ENCODE peak calls at places on chromosomes 11 and 22, in ten cellular contexts. T, I, R, L, C, U, O, A, N and W are unnamed samples. For H3K4me1, the result is how much of the 10 kb centered on the place peaks cover.

GRCh38 chr11:2247496-2247895 is 22.9 kb downstream of the ASCL2 start:
- DNase-seq in C (no peak), A (no peak), N (no peak), I (no peak), T (no peak), R (no peak), L (no peak), U (no peak), O (no peak), W (no peak)

GRCh38 chr11:121366970-121367369 is 74.4 kb downstream of the SC5D start:
- DNase-seq in O (no peak), U (no peak), N (no peak), A (no peak), I (no peak), R (no peak), L (no peak), C (no peak), T (no peak), W (no peak)

GRCh38 chr22:48556751-48557150 is 1270.9 kb downstream of the BRD1 start:
- DNase-seq in A (no peak), T (no peak), L (no peak), R (no peak), U (no peak), O (no peak), C (no peak), N (no peak), I (no peak), W (no peak)

GRCh38 chr11:17846852-17847453 is 112.4 kb downstream of the KCNC1 start:
- DNase-seq in T (no peak), N (no peak), I (no peak), A (no peak), U (peak), O (no peak), C (no peak), L (no peak), R (peak), W (peak)

GRCh38 chr11:60165538-60165937 is 17.3 kb downstream of the MS4A6A start:
- DNase-seq in A (no peak), T (no peak), I (no peak), U (no peak), N (no peak), C (no peak), R (no peak), L (no peak), O (no peak), W (no peak)

GRCh38 chr11:76856111-76856510 is 4.6 kb upstream of the ACER3 start:
- DNase-seq in I (no peak), O (no peak), R (no peak), A (no peak), N (no peak), C (no peak), U (no peak), T (no peak), L (no peak), W (no peak)

GRCh38 chr11:44927174-44927661 is 23.5 kb downstream of the TP53I11 start:
- DNase-seq in C (peak), A (peak), L (peak), U (no peak), N (peak), T (no peak), O (peak), R (peak), I (peak), W (peak)

GRCh38 chr11:6307879-6308278 is 12.4 kb downstream of the CAVIN3 start:
- DNase-seq in C (no peak), N (no peak), A (no peak), R (peak), T (no peak), U (peak), O (no peak), I (no peak), L (no peak), W (peak)

GRCh38 chr11:111417011-111417765 is 38.1 kb upstream of the POU2AF1 start:
- DNase-seq in T (no peak), L (no peak), N (no peak), I (no peak), U (no peak), R (peak), A (peak), C (no peak), O (no peak), W (no peak)

GRCh38 chr11:57543601-57544000 is 6.2 kb downstream of the SMTNL1 start:
- DNase-seq in A (no peak), T (no peak), O (no peak), L (no peak), N (peak), R (no peak), I (no peak), U (no peak), C (no peak), W (no peak)

GRCh38 chr11:2523821-2524391 is 79.1 kb downstream of the KCNQ1 start:
- DNase-seq in A (peak), R (no peak), L (no peak), U (no peak), C (no peak), T (no peak), N (no peak), O (peak), I (no peak), W (peak)

GRCh38 chr11:27625347-27625912 is 74.8 kb downstream of the BDNF start:
- DNase-seq in C (no peak), R (no peak), O (no peak), A (no peak), L (no peak), N (no peak), I (no peak), U (no peak), T (no peak), W (peak)

GRCh38 chr11:61774441-61774840 is 18.0 kb downstream of the TMEM258 start:
- DNase-seq in C (no peak), I (no peak), R (no peak), U (no peak), T (no peak), N (no peak), A (no peak), L (no peak), O (no peak), W (peak)

GRCh38 chr22:49663311-49663711 is 164.4 kb downstream of the BRD1 start:
- DNase-seq in O (peak), I (no peak), U (no peak), R (no peak), C (no peak), L (no peak), T (no peak), A (peak), N (no peak), W (peak)

GRCh38 chr22:43777204-43777671 is 34.9 kb downstream of the EFCAB6 start:
- DNase-seq in L (no peak), N (peak), R (peak), A (no peak), I (no peak), T (no peak), O (no peak), U (peak), C (no peak), W (peak)

GRCh38 chr11:11813288-11813962 is 28.3 kb upstream of the USP47 start:
- DNase-seq in A (no peak), T (no peak), L (peak), U (peak), R (peak), C (peak), N (peak), O (no peak), I (no peak), W (peak)

GRCh38 chr11:12840871-12841516 is 166.8 kb downstream of the TEAD1 start:
- DNase-seq in O (no peak), I (no peak), R (peak), L (no peak), A (peak), N (no peak), T (no peak), C (no peak), U (no peak), W (peak)

GRCh38 chr11:104093426-104094280 is 57.2 kb downstream of the DDI1 start:
- DNase-seq in I (no peak), A (no peak), R (peak), U (no peak), O (no peak), C (no peak), L (no peak), T (no peak), N (no peak), W (no peak)

GRCh38 chr11:26992031-26992541 is 1.8 kb upstream of the FIBIN start:
- DNase-seq in I (no peak), T (no peak), O (no peak), N (no peak), C (no peak), L (no peak), U (peak), R (peak), A (no peak), W (peak)

GRCh38 chr11:117843666-117844484 is 19.3 kb upstream of the FXYD2 start:
- DNase-seq in T (no peak), I (peak), O (peak), C (peak), N (peak), L (peak), U (peak), A (peak), R (peak), W (peak)

GRCh38 chr11:67119577-67120391 is 721 bp downstream of the KDM2A start:
- DNase-seq in R (no peak), L (peak), I (peak), A (peak), T (no peak), N (peak), U (peak), C (no peak), O (no peak), W (peak)

GRCh38 chr11:68276864-68277263 is 5.1 kb upstream of the C11orf24 start:
- DNase-seq in T (no peak), R (no peak), I (no peak), A (no peak), L (no peak), U (no peak), C (no peak), N (no peak), O (no peak), W (no peak)

GRCh38 chr11:85666687-85667086 is 1.8 kb upstream of the CREBZF start:
- DNase-seq in A (no peak), T (no peak), I (no peak), U (no peak), O (no peak), C (no peak), L (no peak), N (no peak), R (no peak), W (no peak)

GRCh38 chr11:129202646-129203045 is 10.5 kb upstream of the ARHGAP32 start:
- DNase-seq in A (no peak), I (no peak), L (no peak), O (no peak), C (no peak), T (no peak), U (no peak), N (no peak), R (no peak), W (no peak)

GRCh38 chr11:119374632-119375394 is 6.7 kb downstream of the USP2 start:
- DNase-seq in O (no peak), C (no peak), I (no peak), N (no peak), U (no peak), R (no peak), T (no peak), L (no peak), A (peak), W (peak)

GRCh38 chr11:15725246-15725645 is 610.5 kb downstream of the INSC start:
- DNase-seq in A (no peak), C (no peak), O (no peak), T (no peak), I (no peak), R (no peak), U (no peak), N (no peak), L (no peak), W (no peak)

GRCh38 chr11:121522043-121522941 is 69.5 kb upstream of the SORL1-AS1 start:
- DNase-seq in N (no peak), U (peak), L (no peak), R (no peak), O (no peak), T (no peak), I (no peak), A (no peak), C (no peak), W (no peak)

GRCh38 chr11:86497836-86498235 is 123.1 kb downstream of the CCDC81 start:
- DNase-seq in A (no peak), R (no peak), U (no peak), C (no peak), O (no peak), T (no peak), I (no peak), N (no peak), L (no peak), W (no peak)

GRCh38 chr11:107508201-107508857 is 50.7 kb upstream of the CWF19L2 start:
- DNase-seq in O (no peak), N (no peak), I (no peak), R (no peak), L (no peak), C (no peak), U (no peak), A (no peak), T (no peak), W (no peak)

GRCh38 chr11:46353706-46354105 is 6.4 kb downstream of the DGKZ start:
- DNase-seq in A (no peak), C (no peak), T (no peak), U (no peak), N (no peak), O (no peak), R (peak), L (no peak), I (no peak), W (no peak)

GRCh38 chr11:1928038-1928890 is 8.8 kb downstream of the TNNT3 start:
- DNase-seq in L (no peak), I (no peak), O (peak), R (no peak), N (no peak), U (no peak), T (no peak), A (no peak), C (no peak), W (peak)

GRCh38 chr11:67674442-67674871 is at the start of gene ALDH3B2:
- DNase-seq in O (no peak), C (peak), N (peak), T (no peak), A (peak), I (peak), U (peak), L (no peak), R (no peak), W (peak)

GRCh38 chr11:66326261-66327111 is 9.6 kb upstream of the CD248 start:
- DNase-seq in R (no peak), T (no peak), U (no peak), A (no peak), O (peak), N (peak), I (no peak), C (no peak), L (no peak), W (peak)

GRCh38 chr11:31959711-31960110 is 131.2 kb upstream of the RCN1 start:
- DNase-seq in R (peak), I (no peak), N (no peak), T (no peak), C (no peak), L (no peak), U (peak), O (no peak), A (no peak), W (no peak)

GRCh38 chr22:19918332-19919106 is 23.1 kb upstream of the COMT start:
- DNase-seq in N (no peak), O (no peak), R (no peak), T (no peak), A (no peak), L (no peak), U (no peak), I (no peak), C (no peak), W (peak)

GRCh38 chr11:1825785-1826451 is 8.9 kb upstream of the SYT8 start:
- DNase-seq in C (no peak), R (no peak), T (no peak), A (peak), I (no peak), U (no peak), N (no peak), O (no peak), L (no peak), W (peak)

GRCh38 chr22:19533049-19533626 is 8.9 kb upstream of the CLDN5 start:
- DNase-seq in O (no peak), I (no peak), C (no peak), U (no peak), R (no peak), T (no peak), L (no peak), N (no peak), A (peak), W (no peak)

GRCh38 chr11:110621826-110622225 is 90.4 kb downstream of the ARHGAP20 start:
- DNase-seq in I (no peak), C (no peak), L (no peak), T (no peak), R (peak), N (no peak), U (no peak), A (no peak), O (no peak), W (no peak)

GRCh38 chr11:19962795-19963163 is 197.5 kb downstream of the DBX1 start:
- DNase-seq in N (no peak), R (peak), T (no peak), I (no peak), C (no peak), O (no peak), U (peak), L (no peak), A (no peak), W (peak)
- H3K4me1 ChIP-seq in N (under half), R (under half), T (under half), I (under half), C (under half), O (under half), U (under half), L (under half), A (under half), W (under half)

DNA sequence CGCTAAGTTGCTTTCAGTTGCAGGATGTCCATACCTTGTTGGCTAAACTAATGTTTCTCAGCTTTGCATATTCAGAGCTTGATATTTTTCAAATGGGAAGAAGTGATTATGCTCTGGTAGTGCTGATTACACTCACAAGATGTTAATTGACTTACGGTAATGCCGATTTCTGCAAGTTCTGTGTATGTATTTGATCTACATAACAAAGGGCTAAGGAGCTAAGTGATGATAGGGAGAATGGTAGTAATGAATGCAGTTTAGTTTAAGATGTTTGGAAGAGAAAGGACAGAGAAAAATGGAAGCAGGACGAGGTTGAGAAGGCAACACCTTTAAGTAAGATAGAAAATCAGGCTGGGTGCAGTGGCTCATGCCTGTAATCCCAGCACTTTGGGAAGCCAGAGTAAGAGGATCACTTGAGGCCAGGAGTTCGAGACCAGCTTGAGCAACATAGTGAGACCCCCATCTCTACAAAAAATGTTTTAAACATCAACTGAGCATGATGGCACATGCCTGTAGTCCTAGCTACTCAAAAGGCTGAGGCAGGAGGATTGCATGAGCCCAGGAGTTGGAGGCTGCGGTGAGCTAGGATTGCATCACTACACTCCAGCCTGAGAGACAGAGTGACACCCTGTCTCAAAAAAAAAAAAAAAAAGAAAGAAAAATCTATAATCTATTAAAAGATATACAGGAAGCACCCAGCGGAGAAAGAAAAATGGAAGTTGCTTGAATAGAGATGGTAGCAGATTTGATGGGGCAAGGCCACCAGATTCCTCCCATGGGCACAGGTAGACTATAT is 61.6 kb downstream of the FAM83F start:
- DNase-seq in A (no peak), R (no peak), O (no peak), N (no peak), C (no peak), I (no peak), T (no peak), L (no peak), U (no peak), W (no peak)
- H3K4me1 ChIP-seq in A (under half), R (under half), O (under half), N (under half), C (under half), I (under half), T (under half), L (under half), U (under half), W (under half)

GRCh38 chr11:64096835-64097234 is 61.1 kb downstream of the FLRT1 start:
- DNase-seq in N (no peak), L (no peak), U (no peak), R (no peak), I (no peak), A (no peak), O (no peak), C (peak), T (no peak), W (no peak)
- H3K4me1 ChIP-seq in N (under half), L (under half), U (under half), R (under half), I (under half), A (under half), O (under half), C (under half), T (under half), W (under half)

DNA sequence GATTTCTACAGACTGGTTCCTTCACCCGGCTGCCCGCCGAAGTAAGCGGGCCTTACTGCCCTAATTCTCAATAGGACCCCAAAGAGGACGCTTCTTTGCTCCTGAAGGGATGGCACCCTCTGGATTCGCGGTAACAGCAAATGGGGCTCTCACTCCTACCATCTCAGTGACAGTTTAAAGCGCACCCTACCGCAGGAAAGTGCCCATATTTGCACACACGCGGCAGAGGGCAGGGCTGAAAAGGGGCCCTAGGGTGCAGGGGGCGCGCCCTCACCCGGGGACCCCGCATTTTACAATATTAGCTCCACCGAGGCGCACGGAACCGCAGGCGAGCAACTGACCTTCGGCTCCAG is 974 bp upstream of the UPB1 start:
- DNase-seq in L (no peak), C (no peak), R (no peak), O (no peak), U (no peak), A (peak), T (no peak), I (no peak), N (no peak), W (no peak)
- H3K4me1 ChIP-seq in L (under half), C (under half), R (under half), O (under half), U (under half), A (under half), T (under half), I (under half), N (under half), W (under half)

GRCh38 chr11:114156766-114157165 is 97.3 kb downstream of the ZBTB16 start:
- DNase-seq in T (no peak), R (no peak), C (no peak), O (no peak), I (no peak), U (no peak), L (no peak), A (no peak), N (no peak), W (peak)

GRCh38 chr11:114158886-114159285 is 99.4 kb downstream of the ZBTB16 start:
- DNase-seq in U (no peak), C (no peak), T (no peak), N (no peak), I (no peak), L (no peak), A (no peak), R (peak), O (no peak), W (no peak)

GRCh38 chr11:114156131-114156581 is 96.6 kb downstream of the ZBTB16 start:
- DNase-seq in O (no peak), A (no peak), T (no peak), I (no peak), R (no peak), U (no peak), N (no peak), C (no peak), L (no peak), W (peak)

GRCh38 chr11:114159320-114159719 is 99.8 kb downstream of the ZBTB16 start:
- DNase-seq in L (no peak), T (no peak), I (no peak), N (no peak), R (no peak), U (peak), C (no peak), O (no peak), A (no peak), W (peak)

DNA sequence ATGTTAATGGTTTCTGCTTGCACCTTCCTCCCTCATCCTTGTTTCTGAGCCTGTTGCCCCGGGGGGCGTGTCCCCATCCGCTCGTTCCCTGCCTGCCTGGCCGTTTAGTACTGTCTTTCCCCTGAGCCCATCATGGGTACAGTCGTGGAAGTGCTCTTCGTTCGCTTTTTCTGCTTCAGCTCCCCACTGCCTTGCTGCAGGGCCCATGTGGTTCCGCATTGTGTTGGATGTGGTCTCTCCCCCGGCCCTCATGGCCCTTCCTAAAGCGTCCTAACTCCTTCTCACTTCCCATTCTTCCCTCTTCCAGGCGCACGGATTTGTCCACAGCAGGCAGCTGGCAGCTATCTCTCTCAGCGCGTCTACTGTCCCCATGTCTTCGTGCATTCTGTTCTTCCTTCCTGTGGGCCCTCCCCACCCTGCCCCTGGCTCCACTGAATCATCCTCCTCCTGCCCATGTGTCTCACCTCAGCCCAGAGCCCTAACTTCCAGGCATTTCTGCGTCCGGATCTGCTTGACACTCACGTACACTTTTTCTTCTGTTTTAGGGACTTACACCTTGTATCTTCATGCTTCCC is 98.1 kb downstream of the ZBTB16 start:
- DNase-seq in A (no peak), L (no peak), R (no peak), N (no peak), T (no peak), O (no peak), C (no peak), U (no peak), I (no peak), W (peak)
- H3K4me1 ChIP-seq in A (under half), L (under half), R (under half), N (under half), T (half or more), O (under half), C (half or more), U (under half), I (under half), W (under half)